ENCODE peak calls at places on chromosomes 1 and 21, in six cellular contexts. X is prostate gland, Y is HepG2, W is A549, A is uterus, Q is thyroid gland. Z is an unnamed sample.

GRCh38 chr21:28516011-28516410 is 476.7 kb downstream of the LTN1 start:
- DNase-seq in X (no peak), Y (no peak), W (no peak), A (no peak), Q (no peak), Z (no peak)

GRCh38 chr1:166730299-166730888 is 108.9 kb upstream of the POGK start:
- DNase-seq in X (no peak), Y (no peak), W (no peak), A (no peak), Q (no peak), Z (no peak)

GRCh38 chr1:46517010-46517600 is 27.5 kb downstream of the DMBX1 start:
- DNase-seq in X (peak), Y (no peak), W (no peak), A (no peak), Q (peak), Z (no peak)

GRCh38 chr1:39490596-39491145 is 765 bp upstream of the BMP8A start:
- DNase-seq in X (no peak), Y (no peak), W (peak), A (no peak), Q (peak), Z (no peak)

GRCh38 chr1:210072129-210072528 is 134.1 kb downstream of the SYT14 start:
- DNase-seq in X (no peak), Y (no peak), W (no peak), A (no peak), Q (no peak), Z (no peak)

GRCh38 chr1:14737561-14738094 is 139.1 kb downstream of the KAZN start:
- DNase-seq in X (peak), Y (no peak), W (no peak), A (no peak), Q (no peak), Z (no peak)

GRCh38 chr21:45983981-45984551 is 2.5 kb downstream of the COL6A1 start:
- DNase-seq in X (no peak), Y (no peak), W (no peak), A (peak), Q (no peak), Z (peak)

GRCh38 chr1:154974086-154974807 is at the start of gene CKS1B:
- DNase-seq in X (peak), Y (peak), W (peak), A (peak), Q (peak), Z (peak)

GRCh38 chr1:32997381-32997891 is 32.8 kb upstream of the RNF19B start:
- DNase-seq in X (no peak), Y (no peak), W (no peak), A (no peak), Q (no peak), Z (no peak)

GRCh38 chr1:151157067-151157531 is 650 bp downstream of the TNFAIP8L2 start:
- DNase-seq in X (no peak), Y (no peak), W (no peak), A (no peak), Q (no peak), Z (no peak)

GRCh38 chr1:24360681-24361080 is 41.5 kb downstream of the GRHL3 start:
- DNase-seq in X (no peak), Y (no peak), W (no peak), A (no peak), Q (no peak), Z (no peak)

GRCh38 chr1:7856345-7856744 is 3.5 kb upstream of the UTS2 start:
- DNase-seq in X (no peak), Y (peak), W (no peak), A (no peak), Q (peak), Z (no peak)

GRCh38 chr1:168550971-168551370 is 7.2 kb upstream of the XCL2 start:
- DNase-seq in X (no peak), Y (no peak), W (no peak), A (no peak), Q (no peak), Z (no peak)

GRCh38 chr21:42232176-42232825 is 13.4 kb downstream of the ABCG1 start:
- DNase-seq in X (no peak), Y (no peak), W (no peak), A (no peak), Q (no peak), Z (no peak)

GRCh38 chr1:40338745-40339419 is 21.8 kb upstream of the COL9A2 start:
- DNase-seq in X (peak), Y (peak), W (peak), A (peak), Q (peak), Z (peak)

GRCh38 chr1:105337427-105337826 is 1587.7 kb downstream of the AMY1C start:
- DNase-seq in X (no peak), Y (no peak), W (no peak), A (no peak), Q (no peak), Z (no peak)

GRCh38 chr1:31981976-31982375 is 31.7 kb upstream of the KHDRBS1 start:
- DNase-seq in X (no peak), Y (no peak), W (no peak), A (no peak), Q (no peak), Z (no peak)

GRCh38 chr1:146032613-146033219 is 11.2 kb upstream of the HJV start:
- DNase-seq in X (no peak), Y (peak), W (no peak), A (no peak), Q (no peak), Z (no peak)

GRCh38 chr1:34164510-34165381 is at the start of gene CSMD2:
- DNase-seq in X (no peak), Y (no peak), W (no peak), A (no peak), Q (peak), Z (peak)

GRCh38 chr1:156870734-156871133 is 10.1 kb downstream of the NTRK1 start:
- DNase-seq in X (no peak), Y (no peak), W (peak), A (no peak), Q (no peak), Z (no peak)
- H3K4me3 ChIP-seq in X (no peak), Y (no peak), W (no peak), A (no peak), Q (no peak), Z (no peak)

DNA sequence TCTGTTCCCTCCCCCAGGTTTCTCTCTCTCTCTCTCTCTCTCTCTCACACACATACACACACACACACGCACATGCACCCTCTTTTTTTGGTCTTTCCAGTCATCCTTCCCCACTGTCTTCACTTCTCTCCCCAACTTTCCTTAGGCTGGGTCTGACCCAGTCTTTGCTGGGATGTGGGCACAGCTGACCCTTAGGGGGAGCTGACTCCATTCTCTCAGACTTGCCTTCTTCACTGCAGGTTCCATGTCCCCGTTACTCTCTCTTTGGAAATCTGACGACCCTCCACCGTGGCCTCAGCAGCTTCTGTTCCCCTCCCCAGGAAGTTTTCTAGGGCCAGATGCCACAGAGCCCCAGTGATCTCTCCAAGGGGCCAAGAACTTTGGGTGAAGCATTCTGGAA is 2.1 kb downstream of the DISP3 start:
- DNase-seq in X (no peak), Y (no peak), W (no peak), A (no peak), Q (no peak), Z (no peak)
- TF ChIP-seq CTCF in X (no peak), Y (no peak), W (no peak), A (no peak), Q (no peak), Z (no peak)

GRCh38 chr1:157140068-157140588 is 1.9 kb upstream of the ETV3 start:
- DNase-seq in X (no peak), Y (no peak), W (no peak), A (no peak), Q (no peak), Z (no peak)

GRCh38 chr1:157137773-157138219 is 399 bp downstream of the ETV3 start:
- DNase-seq in X (no peak), Y (no peak), W (no peak), A (no peak), Q (no peak), Z (no peak)

GRCh38 chr1:157139125-157139524 is 930 bp upstream of the ETV3 start:
- DNase-seq in X (no peak), Y (no peak), W (no peak), A (no peak), Q (no peak), Z (no peak)

GRCh38 chr1:157137051-157137772 is 983 bp downstream of the ETV3 start:
- DNase-seq in X (peak), Y (no peak), W (peak), A (no peak), Q (no peak), Z (peak)

GRCh38 chr1:157138220-157139124 is at the start of gene ETV3:
- DNase-seq in X (peak), Y (peak), W (peak), A (peak), Q (peak), Z (peak)
- TF ChIP-seq POLR2A in X (peak), Y (peak), W (peak), A (peak), Q (peak), Z (peak)

DNA sequence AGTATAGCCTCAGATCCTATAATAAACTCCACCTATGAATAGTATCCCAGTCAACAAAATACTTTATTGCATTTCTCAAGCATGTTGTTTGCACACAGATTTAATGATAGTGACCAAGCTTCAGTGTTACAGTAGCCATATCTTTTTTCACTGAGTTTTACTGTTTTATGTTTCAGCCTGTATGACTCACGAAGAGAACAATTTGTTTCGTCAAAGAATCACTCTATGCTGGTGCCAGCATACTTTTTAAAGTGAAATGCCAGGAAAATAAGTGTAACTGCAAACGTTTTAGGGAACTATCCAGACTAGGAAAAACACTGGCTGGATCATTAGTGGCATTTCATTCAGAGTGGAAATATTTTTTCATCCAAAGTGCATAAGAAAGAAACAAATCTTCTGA is 210.8 kb downstream of the COL11A1 start:
- DNase-seq in X (no peak), Y (no peak), W (no peak), A (no peak), Q (no peak), Z (no peak)
- H3K4me3 ChIP-seq in X (no peak), Y (no peak), W (no peak), A (no peak), Q (no peak), Z (no peak)

DNA sequence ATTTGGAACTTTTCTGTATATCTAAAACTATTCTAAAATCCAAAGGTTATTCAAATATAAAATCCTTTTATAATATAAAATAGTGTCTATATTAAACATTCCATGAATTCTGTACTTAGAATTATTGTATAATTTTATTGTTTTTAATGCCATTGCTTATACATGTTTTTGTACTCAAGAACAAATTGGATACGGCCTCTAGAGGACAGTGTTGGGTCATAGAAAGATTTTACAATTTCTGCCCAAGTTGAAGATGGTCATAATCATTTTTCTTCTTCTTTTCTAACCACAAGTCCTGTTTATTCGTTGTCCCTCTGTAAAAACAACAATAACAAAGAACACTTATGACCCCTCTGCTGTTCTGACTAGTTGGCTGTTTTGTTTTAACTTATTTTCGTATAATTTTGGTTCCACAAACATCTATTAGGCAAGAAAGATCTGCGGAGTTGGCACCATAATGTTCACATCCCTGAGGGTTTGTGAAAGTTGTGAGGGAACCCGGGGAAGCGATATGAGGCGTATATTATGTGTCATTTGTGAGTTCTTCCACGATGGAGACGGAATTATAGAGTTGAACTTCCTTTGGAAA is 75.7 kb upstream of the KIF26B start:
- DNase-seq in X (no peak), Y (peak), W (peak), A (no peak), Q (no peak), Z (no peak)
- TF ChIP-seq CTCF in X (peak), Y (peak), W (peak), A (no peak), Q (peak), Z (peak)

GRCh38 chr1:119647734-119648619 is at the start of gene ZNF697:
- DNase-seq in X (peak), Y (peak), W (peak), A (peak), Q (peak), Z (peak)
- TF ChIP-seq POLR2A in X (peak), Y (peak), W (peak), A (peak), Q (peak), Z (peak)

GRCh38 chr1:114353233-114353632 is 157.8 kb downstream of the TRIM33 start:
- DNase-seq in X (peak), Y (peak), W (no peak), A (peak), Q (peak), Z (peak)

GRCh38 chr1:114349891-114350605 is 161.0 kb downstream of the TRIM33 start:
- DNase-seq in X (no peak), Y (no peak), W (no peak), A (no peak), Q (no peak), Z (no peak)

GRCh38 chr1:114350731-114351445 is 160.1 kb downstream of the TRIM33 start:
- DNase-seq in X (no peak), Y (no peak), W (no peak), A (no peak), Q (no peak), Z (no peak)

GRCh38 chr1:114355240-114355639 is 155.8 kb downstream of the TRIM33 start:
- DNase-seq in X (no peak), Y (no peak), W (no peak), A (no peak), Q (no peak), Z (no peak)

DNA sequence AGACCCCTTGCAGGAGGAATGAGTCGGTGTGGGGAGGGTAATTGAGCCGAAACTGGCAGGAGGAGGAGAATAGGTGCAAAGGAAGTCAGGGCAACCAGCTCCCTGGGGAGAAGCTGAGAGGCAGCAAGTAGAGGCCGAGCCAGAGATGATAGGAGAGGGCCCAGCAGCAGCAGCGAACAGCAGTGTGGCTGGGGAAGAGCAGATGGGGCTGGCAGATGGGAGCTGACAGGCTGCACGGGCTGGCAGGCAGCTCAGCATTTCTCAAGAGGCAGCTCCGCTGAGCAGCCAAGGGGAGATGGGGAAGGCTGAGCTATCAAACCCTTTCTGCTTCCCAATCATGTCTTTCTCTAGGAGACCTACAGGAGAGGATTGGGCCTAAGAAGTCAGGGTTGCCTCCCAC is 158.2 kb downstream of the TRIM33 start:
- DNase-seq in X (no peak), Y (no peak), W (no peak), A (no peak), Q (no peak), Z (no peak)
- H3K4me3 ChIP-seq in X (no peak), Y (peak), W (no peak), A (no peak), Q (no peak), Z (no peak)